ENCODE peak calls at places on chromosomes 13 and 19, in seven cellular contexts. One of them, this sample, is unnamed.

GRCh38 chr13:38941353-38941945 is 49.2 kb downstream of the STOML3 start:
- DNase-seq in testis: no peak
- DNase-seq in stomach: no peak
- DNase-seq in lung: no peak
- DNase-seq in right lobe of liver: no peak
- DNase-seq in psoas muscle: no peak
- DNase-seq in heart right ventricle: no peak
- DNase-seq in this sample: no peak

GRCh38 chr13:62760724-62761123 is 1345.1 kb upstream of the PCDH20 start:
- DNase-seq in testis: no peak
- DNase-seq in stomach: no peak
- DNase-seq in lung: no peak
- DNase-seq in right lobe of liver: no peak
- DNase-seq in psoas muscle: no peak
- DNase-seq in heart right ventricle: no peak
- DNase-seq in this sample: no peak

GRCh38 chr13:26019881-26020535 is 31.8 kb downstream of the SHISA2 start:
- DNase-seq in testis: no peak
- DNase-seq in stomach: no peak
- DNase-seq in lung: no peak
- DNase-seq in right lobe of liver: no peak
- DNase-seq in psoas muscle: no peak
- DNase-seq in heart right ventricle: no peak
- DNase-seq in this sample: no peak

GRCh38 chr13:60329221-60329983 is 67.6 kb upstream of the TDRD3 start:
- DNase-seq in testis: peak; percentile 43
- DNase-seq in stomach: peak; percentile 34
- DNase-seq in lung: peak; percentile 32
- DNase-seq in right lobe of liver: no peak
- DNase-seq in psoas muscle: no peak
- DNase-seq in heart right ventricle: no peak
- DNase-seq in this sample: peak; percentile 42

GRCh38 chr13:46392967-46393366 is 5.9 kb upstream of the RUBCNL start:
- DNase-seq in testis: no peak
- DNase-seq in stomach: no peak
- DNase-seq in lung: no peak
- DNase-seq in right lobe of liver: no peak
- DNase-seq in psoas muscle: no peak
- DNase-seq in heart right ventricle: no peak
- DNase-seq in this sample: no peak

GRCh38 chr19:2969104-2969504 is 8.3 kb upstream of the TLE6 start:
- DNase-seq in testis: peak; percentile 73
- DNase-seq in stomach: peak; percentile 58
- DNase-seq in lung: no peak
- DNase-seq in right lobe of liver: no peak
- DNase-seq in psoas muscle: peak; percentile 79
- DNase-seq in heart right ventricle: peak; percentile 64
- DNase-seq in this sample: peak; percentile 51

GRCh38 chr13:39405596-39405995 is 197.4 kb downstream of the LHFPL6 start:
- DNase-seq in testis: no peak
- DNase-seq in stomach: no peak
- DNase-seq in lung: no peak
- DNase-seq in right lobe of liver: no peak
- DNase-seq in psoas muscle: no peak
- DNase-seq in heart right ventricle: no peak
- DNase-seq in this sample: no peak

GRCh38 chr19:6378036-6378435 is 2.3 kb upstream of the PSPN start:
- DNase-seq in testis: peak; percentile 32
- DNase-seq in stomach: no peak
- DNase-seq in lung: no peak
- DNase-seq in right lobe of liver: no peak
- DNase-seq in psoas muscle: no peak
- DNase-seq in heart right ventricle: no peak
- DNase-seq in this sample: no peak

GRCh38 chr19:3670796-3671679 is 29.2 kb downstream of the PIP5K1C start:
- DNase-seq in testis: peak; percentile 70
- DNase-seq in stomach: peak; percentile 30
- DNase-seq in lung: peak; percentile 42
- DNase-seq in right lobe of liver: no peak
- DNase-seq in psoas muscle: peak; percentile 85
- DNase-seq in heart right ventricle: peak; percentile 84
- DNase-seq in this sample: peak; percentile 51

GRCh38 chr13:95382411-95382810 is 81.2 kb upstream of the ABCC4 start:
- DNase-seq in testis: no peak
- DNase-seq in stomach: no peak
- DNase-seq in lung: no peak
- DNase-seq in right lobe of liver: no peak
- DNase-seq in psoas muscle: no peak
- DNase-seq in heart right ventricle: no peak
- DNase-seq in this sample: no peak

GRCh38 chr19:34838248-34838647 is 65.2 kb upstream of the ZNF599 start:
- DNase-seq in testis: no peak
- DNase-seq in stomach: peak; percentile 17
- DNase-seq in lung: no peak
- DNase-seq in right lobe of liver: no peak
- DNase-seq in psoas muscle: no peak
- DNase-seq in heart right ventricle: no peak
- DNase-seq in this sample: no peak

GRCh38 chr19:56537442-56537841 is 1.3 kb upstream of the ZFP28 start:
- DNase-seq in testis: no peak
- DNase-seq in stomach: no peak
- DNase-seq in lung: no peak
- DNase-seq in right lobe of liver: no peak
- DNase-seq in psoas muscle: no peak
- DNase-seq in heart right ventricle: no peak
- DNase-seq in this sample: no peak

GRCh38 chr19:56543776-56544175 is 5.0 kb downstream of the ZFP28 start:
- DNase-seq in testis: no peak
- DNase-seq in stomach: no peak
- DNase-seq in lung: no peak
- DNase-seq in right lobe of liver: no peak
- DNase-seq in psoas muscle: no peak
- DNase-seq in heart right ventricle: no peak
- DNase-seq in this sample: no peak

GRCh38 chr19:56538254-56538760 is 441 bp upstream of the ZFP28 start:
- DNase-seq in testis: peak; percentile 93
- DNase-seq in stomach: peak; percentile 88
- DNase-seq in lung: peak; percentile 93
- DNase-seq in right lobe of liver: peak; percentile 86
- DNase-seq in psoas muscle: peak; percentile 96
- DNase-seq in heart right ventricle: peak; percentile 94
- DNase-seq in this sample: peak; percentile 93

GRCh38 chr19:56538761-56539263 is at the start of gene ZFP28:
- DNase-seq in testis: peak; percentile 88
- DNase-seq in stomach: no peak
- DNase-seq in lung: peak; percentile 86
- DNase-seq in right lobe of liver: peak; percentile 76
- DNase-seq in psoas muscle: peak; percentile 90
- DNase-seq in heart right ventricle: peak; percentile 89
- DNase-seq in this sample: peak; percentile 81
- H3K9me3 ChIP-seq in testis: no peaks in the 10 kb centered on the region
- H3K9me3 ChIP-seq in stomach: peaks cover 12% of the 10 kb centered on the region
- H3K9me3 ChIP-seq in lung: peaks cover 40% of the 10 kb centered on the region
- H3K9me3 ChIP-seq in right lobe of liver: peaks cover 24% of the 10 kb centered on the region
- H3K9me3 ChIP-seq in psoas muscle: peaks cover 58% of the 10 kb centered on the region
- H3K9me3 ChIP-seq in heart right ventricle: peaks cover 54% of the 10 kb centered on the region
- H3K9me3 ChIP-seq in this sample: no peaks in the 10 kb centered on the region

GRCh38 chr13:43123856-43124255 is 100.5 kb downstream of the DNAJC15 start:
- DNase-seq in testis: no peak
- DNase-seq in stomach: no peak
- DNase-seq in lung: no peak
- DNase-seq in right lobe of liver: no peak
- DNase-seq in psoas muscle: no peak
- DNase-seq in heart right ventricle: no peak
- DNase-seq in this sample: no peak

GRCh38 chr13:43126420-43126819 is 103.0 kb downstream of the DNAJC15 start:
- DNase-seq in testis: no peak
- DNase-seq in stomach: no peak
- DNase-seq in lung: no peak
- DNase-seq in right lobe of liver: no peak
- DNase-seq in psoas muscle: no peak
- DNase-seq in heart right ventricle: no peak
- DNase-seq in this sample: no peak

GRCh38 chr13:43119206-43119605 is 95.8 kb downstream of the DNAJC15 start:
- DNase-seq in testis: no peak
- DNase-seq in stomach: no peak
- DNase-seq in lung: no peak
- DNase-seq in right lobe of liver: no peak
- DNase-seq in psoas muscle: no peak
- DNase-seq in heart right ventricle: no peak
- DNase-seq in this sample: no peak

GRCh38 chr13:43124495-43124894 is 101.1 kb downstream of the DNAJC15 start:
- DNase-seq in testis: no peak
- DNase-seq in stomach: no peak
- DNase-seq in lung: no peak
- DNase-seq in right lobe of liver: no peak
- DNase-seq in psoas muscle: no peak
- DNase-seq in heart right ventricle: no peak
- DNase-seq in this sample: no peak

GRCh38 chr13:43122706-43123268 is 99.4 kb downstream of the DNAJC15 start:
- DNase-seq in testis: no peak
- DNase-seq in stomach: no peak
- DNase-seq in lung: no peak
- DNase-seq in right lobe of liver: no peak
- DNase-seq in psoas muscle: no peak
- DNase-seq in heart right ventricle: no peak
- DNase-seq in this sample: no peak
- H3K9me3 ChIP-seq in testis: no peaks in the 10 kb centered on the region
- H3K9me3 ChIP-seq in stomach: no peaks in the 10 kb centered on the region
- H3K9me3 ChIP-seq in lung: peaks cover 2% of the 10 kb centered on the region
- H3K9me3 ChIP-seq in right lobe of liver: no peaks in the 10 kb centered on the region
- H3K9me3 ChIP-seq in psoas muscle: no peaks in the 10 kb centered on the region
- H3K9me3 ChIP-seq in heart right ventricle: no peaks in the 10 kb centered on the region
- H3K9me3 ChIP-seq in this sample: no peaks in the 10 kb centered on the region

GRCh38 chr19:58021541-58022282 is 12.1 kb upstream of the ZSCAN1 start:
- DNase-seq in testis: peak; percentile 80
- DNase-seq in stomach: no peak
- DNase-seq in lung: peak; percentile 37
- DNase-seq in right lobe of liver: no peak
- DNase-seq in psoas muscle: no peak
- DNase-seq in heart right ventricle: no peak
- DNase-seq in this sample: peak; percentile 64

GRCh38 chr19:58022283-58022660 is 11.6 kb upstream of the ZSCAN1 start:
- DNase-seq in testis: no peak
- DNase-seq in stomach: no peak
- DNase-seq in lung: no peak
- DNase-seq in right lobe of liver: no peak
- DNase-seq in psoas muscle: no peak
- DNase-seq in heart right ventricle: no peak
- DNase-seq in this sample: no peak

GRCh38 chr19:58020985-58021384 is 12.8 kb upstream of the ZSCAN1 start:
- DNase-seq in testis: no peak
- DNase-seq in stomach: no peak
- DNase-seq in lung: no peak
- DNase-seq in right lobe of liver: no peak
- DNase-seq in psoas muscle: no peak
- DNase-seq in heart right ventricle: no peak
- DNase-seq in this sample: no peak

GRCh38 chr19:58024661-58025060 is 9.2 kb upstream of the ZSCAN1 start:
- DNase-seq in testis: no peak
- DNase-seq in stomach: no peak
- DNase-seq in lung: no peak
- DNase-seq in right lobe of liver: peak; percentile 11
- DNase-seq in psoas muscle: no peak
- DNase-seq in heart right ventricle: no peak
- DNase-seq in this sample: no peak

GRCh38 chr19:58020129-58020528 is 13.7 kb upstream of the ZSCAN1 start:
- DNase-seq in testis: no peak
- DNase-seq in stomach: no peak
- DNase-seq in lung: no peak
- DNase-seq in right lobe of liver: no peak
- DNase-seq in psoas muscle: no peak
- DNase-seq in heart right ventricle: no peak
- DNase-seq in this sample: no peak
- H3K9me3 ChIP-seq in testis: no peaks in the 10 kb centered on the region
- H3K9me3 ChIP-seq in stomach: no peaks in the 10 kb centered on the region
- H3K9me3 ChIP-seq in lung: peaks cover 51% of the 10 kb centered on the region
- H3K9me3 ChIP-seq in right lobe of liver: no peaks in the 10 kb centered on the region
- H3K9me3 ChIP-seq in psoas muscle: peaks cover 15% of the 10 kb centered on the region
- H3K9me3 ChIP-seq in heart right ventricle: no peaks in the 10 kb centered on the region
- H3K9me3 ChIP-seq in this sample: no peaks in the 10 kb centered on the region

DNA sequence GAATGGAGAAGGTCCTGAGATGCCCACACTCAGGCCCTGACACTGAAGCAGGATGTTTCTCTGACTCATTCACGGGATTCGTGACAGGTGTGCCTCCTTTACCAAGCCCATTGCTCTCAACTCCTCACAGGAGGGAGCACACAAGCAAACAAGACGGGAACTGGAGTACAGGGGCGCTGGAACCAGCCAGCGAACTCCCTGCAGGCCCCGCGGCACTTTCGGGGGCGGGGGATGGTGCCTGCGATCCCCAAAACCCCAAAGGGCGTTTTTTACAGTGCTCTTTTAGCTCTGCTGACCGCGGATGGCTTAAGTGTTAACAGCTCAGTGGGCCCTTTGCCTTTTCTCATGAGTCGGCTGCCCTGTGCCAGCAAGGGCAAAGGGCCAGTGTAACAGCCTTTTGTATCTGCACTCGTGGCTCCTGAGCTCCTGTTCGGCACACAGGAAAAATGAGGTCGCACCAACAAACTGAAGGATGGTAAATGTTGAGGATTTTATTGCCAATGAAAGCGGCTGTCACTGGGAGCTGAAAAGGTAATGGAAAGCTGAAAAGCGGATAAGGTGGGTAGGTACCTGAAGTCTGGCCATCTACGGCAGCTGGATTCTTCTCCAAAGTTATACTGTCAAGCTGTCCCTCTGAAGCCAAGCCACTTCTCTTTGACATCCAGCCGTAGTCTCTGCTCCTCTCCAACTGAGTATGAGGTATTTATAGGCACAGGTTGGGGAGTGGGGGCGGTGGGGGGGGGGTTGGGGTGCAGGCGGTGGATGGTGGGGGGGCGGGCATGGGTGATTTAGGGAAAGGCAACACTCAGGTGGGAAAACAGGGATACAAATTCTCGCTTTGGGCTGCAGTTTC is 65.0 kb upstream of the TRPC4 start:
- DNase-seq in testis: no peak
- DNase-seq in stomach: no peak
- DNase-seq in lung: no peak
- DNase-seq in right lobe of liver: no peak
- DNase-seq in psoas muscle: no peak
- DNase-seq in heart right ventricle: peak; percentile 17
- DNase-seq in this sample: no peak
- H3K9me3 ChIP-seq in testis: no peaks in the 10 kb centered on the region
- H3K9me3 ChIP-seq in stomach: no peaks in the 10 kb centered on the region
- H3K9me3 ChIP-seq in lung: no peaks in the 10 kb centered on the region
- H3K9me3 ChIP-seq in right lobe of liver: no peaks in the 10 kb centered on the region
- H3K9me3 ChIP-seq in psoas muscle: no peaks in the 10 kb centered on the region
- H3K9me3 ChIP-seq in heart right ventricle: no peaks in the 10 kb centered on the region
- H3K9me3 ChIP-seq in this sample: no peaks in the 10 kb centered on the region

GRCh38 chr19:55578031-55578760 is 2.5 kb downstream of the ZNF579 start:
- DNase-seq in testis: no peak
- DNase-seq in stomach: no peak
- DNase-seq in lung: no peak
- DNase-seq in right lobe of liver: no peak
- DNase-seq in psoas muscle: no peak
- DNase-seq in heart right ventricle: no peak
- DNase-seq in this sample: no peak
- H3K9me3 ChIP-seq in testis: no peaks in the 10 kb centered on the region
- H3K9me3 ChIP-seq in stomach: no peaks in the 10 kb centered on the region
- H3K9me3 ChIP-seq in lung: peaks cover 5% of the 10 kb centered on the region
- H3K9me3 ChIP-seq in right lobe of liver: no peaks in the 10 kb centered on the region
- H3K9me3 ChIP-seq in psoas muscle: no peaks in the 10 kb centered on the region
- H3K9me3 ChIP-seq in heart right ventricle: no peaks in the 10 kb centered on the region
- H3K9me3 ChIP-seq in this sample: no peaks in the 10 kb centered on the region

This sample was measured in colonic mucosa.